ENCODE peak calls at places on chromosomes 12 and 14, in six cellular contexts. X, S, V, Z, Y and U are unnamed samples.
A peak's percentile ranks its signal among the peaks of the same experiment; 100 is the strongest.

GRCh38 chr12:127284870-127285431 is 982.0 kb upstream of the TMEM132C start:
- DNase-seq in X (no peak), S (no peak), V (no peak), Z (no peak), Y (peak; percentile 81), U (peak; percentile 6)

GRCh38 chr14:74882103-74882920 is 596 bp downstream of the DLST start:
- DNase-seq in X (peak; percentile 73), S (no peak), V (no peak), Z (no peak), Y (peak; percentile 41), U (peak; percentile 54)

GRCh38 chr12:114659084-114659483 is 24.9 kb downstream of the TBX3 start:
- DNase-seq in X (no peak), S (no peak), V (no peak), Z (no peak), Y (no peak), U (no peak)

GRCh38 chr12:125110641-125111360 is 45.6 kb downstream of the AACS start:
- DNase-seq in X (no peak), S (no peak), V (no peak), Z (no peak), Y (peak; percentile 74), U (no peak)

GRCh38 chr14:23953464-23954278 is at the start of gene DHRS4:
- DNase-seq in X (peak; percentile 91), S (peak; percentile 88), V (peak; percentile 68), Z (peak; percentile 63), Y (peak; percentile 76), U (peak; percentile 87)

GRCh38 chr14:94643316-94644101 is 31.3 kb downstream of the SERPINA3 start:
- DNase-seq in X (no peak), S (no peak), V (no peak), Z (no peak), Y (no peak), U (no peak)

GRCh38 chr12:112035219-112035765 is 22.1 kb downstream of the ERP29 start:
- DNase-seq in X (no peak), S (no peak), V (no peak), Z (no peak), Y (no peak), U (no peak)

GRCh38 chr14:102363182-102363952 is 626 bp downstream of the TECPR2 start:
- DNase-seq in X (no peak), S (no peak), V (peak; percentile 20), Z (no peak), Y (peak; percentile 50), U (no peak)

GRCh38 chr12:67477682-67478265 is 170.8 kb upstream of the DYRK2 start:
- DNase-seq in X (no peak), S (no peak), V (no peak), Z (no peak), Y (no peak), U (no peak)

GRCh38 chr14:74864193-74864592 is 11.8 kb downstream of the PROX2 start:
- DNase-seq in X (no peak), S (no peak), V (no peak), Z (no peak), Y (no peak), U (no peak)

GRCh38 chr14:104955396-104955770 is 22.8 kb downstream of the AHNAK2 start:
- DNase-seq in X (no peak), S (peak; percentile 17), V (no peak), Z (no peak), Y (no peak), U (no peak)

GRCh38 chr14:68672609-68673285 is 120.1 kb downstream of the ZFP36L1 start:
- DNase-seq in X (no peak), S (peak; percentile 4), V (no peak), Z (no peak), Y (no peak), U (no peak)
- TF ChIP-seq CTCF in X (no peak), S (no peak), V (no peak), Z (no peak), Y (no peak), U (no peak)

GRCh38 chr14:89308232-89308959 is 108.6 kb downstream of the FOXN3 start:
- DNase-seq in X (no peak), S (no peak), V (no peak), Z (no peak), Y (peak; percentile 54), U (no peak)
- TF ChIP-seq POLR2A in X (no peak), S (no peak), V (no peak), Z (no peak), Y (no peak), U (no peak)

DNA sequence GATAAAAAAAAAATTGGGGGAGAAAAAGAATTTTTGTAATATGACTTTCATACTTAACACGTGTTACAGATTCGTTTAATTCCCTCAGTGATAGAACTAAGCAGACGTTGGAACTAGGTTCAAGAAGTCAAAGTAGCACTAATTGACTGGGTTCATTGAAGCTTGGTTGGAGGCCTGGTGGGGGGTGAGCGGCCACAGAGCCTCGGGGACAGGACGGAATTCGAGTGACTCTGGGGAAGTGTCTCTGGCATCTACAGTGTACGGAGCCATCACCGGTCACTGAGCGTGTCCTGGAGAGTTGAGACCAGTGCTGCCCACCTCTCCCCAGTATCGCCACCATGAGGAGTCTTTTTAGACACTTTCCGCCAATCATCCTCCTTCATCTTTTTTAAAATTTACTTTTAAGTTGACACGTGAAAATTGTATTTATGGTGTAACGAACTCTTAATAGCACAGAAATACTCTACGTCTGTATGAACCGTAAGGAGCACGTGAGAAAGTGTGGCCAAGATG is 1.3 kb downstream of the ZFYVE21 start:
- DNase-seq in X (no peak), S (no peak), V (no peak), Z (no peak), Y (no peak), U (no peak)
- H3K4me1 ChIP-seq in X (peaks cover 69% of the 10 kb centered on the region), S (peaks cover 25% of the 10 kb centered on the region), V (peaks cover 13% of the 10 kb centered on the region), Z (no peaks in the 10 kb centered on the region), Y (peaks cover 10% of the 10 kb centered on the region), U (peaks cover 39% of the 10 kb centered on the region)

DNA sequence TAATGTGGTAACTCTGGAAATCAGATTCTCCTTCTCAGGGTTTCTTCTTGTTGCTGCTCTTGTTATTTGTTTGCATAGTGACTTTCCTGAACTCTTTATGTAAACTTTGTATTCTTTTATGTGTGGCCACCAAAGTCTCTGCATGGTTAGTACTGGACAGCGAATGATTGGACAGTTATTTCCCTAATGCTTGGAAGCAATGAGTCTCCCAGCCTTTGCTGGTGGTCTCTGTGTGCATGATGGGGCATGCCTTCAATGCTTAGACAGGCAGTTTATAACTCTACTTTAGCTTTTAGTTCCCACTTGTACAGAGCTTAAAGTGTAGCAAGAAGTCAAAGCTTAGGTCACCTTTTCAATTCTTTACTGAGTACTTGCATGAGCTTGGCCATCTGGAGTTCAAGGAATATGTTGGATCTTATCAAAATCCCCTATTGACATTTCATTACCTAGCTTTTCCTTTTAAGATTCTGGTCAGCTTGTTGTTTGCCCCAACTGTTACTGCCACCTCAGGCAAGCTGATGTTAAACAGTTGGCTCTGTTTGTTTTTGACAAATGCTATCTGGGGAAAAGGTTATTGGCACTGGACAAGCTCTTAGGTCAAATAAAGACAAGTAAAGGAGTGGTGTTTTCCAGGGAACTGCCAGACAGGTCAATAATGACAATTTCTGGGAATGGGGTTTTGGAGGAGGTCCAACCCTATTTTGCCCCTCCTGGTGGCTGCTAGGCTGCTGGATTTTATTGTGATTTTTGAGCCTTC is 12.3 kb downstream of the CCDC91 start:
- DNase-seq in X (no peak), S (no peak), V (no peak), Z (no peak), Y (no peak), U (no peak)
- TF ChIP-seq CTCF in X (no peak), S (no peak), V (no peak), Z (no peak), Y (no peak), U (no peak)

DNA sequence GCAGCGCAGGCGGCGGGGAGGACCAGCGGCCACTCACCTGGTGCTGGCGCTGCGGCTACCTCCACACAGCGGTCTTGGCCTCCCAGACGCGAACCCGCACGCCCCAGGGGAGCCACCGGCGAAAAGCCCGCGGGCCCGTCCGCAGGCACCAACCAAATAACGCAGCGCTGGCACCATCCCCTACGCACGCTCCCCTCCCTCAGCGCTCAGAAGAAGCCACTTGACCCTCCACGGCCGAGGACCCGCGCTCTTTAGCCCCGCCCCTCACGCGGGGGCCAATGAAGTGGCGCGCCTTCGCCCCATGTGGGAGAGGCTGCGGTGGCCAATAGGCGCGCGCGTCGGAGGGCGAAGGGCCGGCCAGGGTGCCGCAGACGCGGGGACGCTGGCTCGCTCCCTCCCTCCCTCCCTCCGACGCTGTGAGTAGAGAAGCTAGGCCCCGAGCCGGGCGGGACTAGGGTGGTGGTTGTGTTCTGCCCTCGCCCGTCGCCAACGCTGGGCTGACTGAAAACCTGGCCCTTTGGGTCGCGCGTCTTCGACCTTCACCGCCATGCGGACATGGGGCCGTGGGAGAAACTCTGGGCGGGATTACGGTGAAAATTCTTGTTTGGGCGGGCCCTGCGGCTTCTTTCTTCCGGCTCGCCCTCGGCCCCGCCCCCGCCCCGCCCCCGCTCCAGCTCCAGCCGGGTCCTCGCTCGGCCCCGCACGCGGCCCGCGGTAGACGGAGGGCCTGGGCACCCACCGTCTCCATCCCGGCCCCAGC is at the start of the genes DMAC2L and L2HGDH:
- DNase-seq in X (peak; percentile 96), S (peak; percentile 95), V (peak; percentile 86), Z (peak; percentile 87), Y (peak; percentile 84), U (peak; percentile 96)
- TF ChIP-seq POLR2A in X (peak; percentile 77), S (peak; percentile 59), V (peak; percentile 29), Z (peak; percentile 80), Y (peak; percentile 74), U (peak; percentile 96)

GRCh38 chr12:52148541-52149181 is 43.2 kb downstream of the KRT80 start:
- DNase-seq in X (peak; percentile 64), S (no peak), V (peak; percentile 97), Z (no peak), Y (no peak), U (peak; percentile 93)
- H3K4me1 ChIP-seq in X (peaks cover 66% of the 10 kb centered on the region), S (peaks cover 9% of the 10 kb centered on the region), V (peaks cover 67% of the 10 kb centered on the region), Z (no peaks in the 10 kb centered on the region), Y (peaks cover 43% of the 10 kb centered on the region), U (peaks cover 43% of the 10 kb centered on the region)

GRCh38 chr14:57435923-57436322 is 45.5 kb downstream of the NAA30 start:
- DNase-seq in X (no peak), S (no peak), V (no peak), Z (no peak), Y (no peak), U (no peak)
- TF ChIP-seq CTCF in X (no peak), S (no peak), V (no peak), Z (no peak), Y (no peak), U (no peak)